ENCODE peak calls at places on chromosomes 3 and 15, in four cellular contexts. R is GM12878, Y is HepG2, G is K562. H is an unnamed sample.

GRCh38 chr3:190076138-190076537 is 44.6 kb downstream of the P3H2 start:
- DNase-seq in R (no peak), G (no peak), Y (no peak), H (no peak)

GRCh38 chr3:41662288-41662687 is 299.6 kb downstream of the ULK4 start:
- DNase-seq in R (no peak), G (no peak), Y (no peak), H (no peak)

GRCh38 chr15:44427756-44428724 is 611 bp downstream of the CTDSPL2 start:
- DNase-seq in Y (peak), G (no peak), R (no peak), H (peak)

GRCh38 chr3:19543212-19543841 is 390.7 kb downstream of the EFHB start:
- DNase-seq in R (peak), G (no peak), Y (peak), H (peak)

GRCh38 chr3:106829206-106829605 is 548.0 kb upstream of the CCDC54 start:
- DNase-seq in G (no peak), Y (no peak), R (no peak), H (no peak)

GRCh38 chr3:112858410-112859069 is 11.9 kb upstream of the CD200R1L start:
- DNase-seq in G (no peak), R (no peak), Y (no peak), H (no peak)

GRCh38 chr3:197093871-197094270 is 64.3 kb upstream of the MELTF start:
- DNase-seq in G (no peak), Y (no peak), R (no peak), H (no peak)

GRCh38 chr15:88652456-88653199 is 13.8 kb downstream of the ISG20 start:
- DNase-seq in G (no peak), Y (no peak), R (no peak), H (no peak)

GRCh38 chr3:144011251-144011799 is 39.7 kb downstream of the DIPK2A start:
- DNase-seq in Y (no peak), R (no peak), G (no peak), H (no peak)

GRCh38 chr3:46368569-46368968 is 2.2 kb upstream of the CCR5 start:
- DNase-seq in R (peak), G (no peak), Y (no peak), H (peak)

GRCh38 chr3:100097919-100098896 is 16.1 kb downstream of the FILIP1L start:
- DNase-seq in R (no peak), G (no peak), Y (peak), H (no peak)

GRCh38 chr3:10780922-10781321 is 35.1 kb upstream of the SLC6A11 start:
- DNase-seq in Y (no peak), G (no peak), R (no peak), H (no peak)

GRCh38 chr3:153285194-153285641 is 123.2 kb downstream of the RAP2B start:
- DNase-seq in G (no peak), R (no peak), Y (no peak), H (no peak)

GRCh38 chr15:98657721-98658120 is 9.4 kb downstream of the IGF1R start:
- DNase-seq in R (no peak), Y (no peak), G (no peak), H (no peak)

GRCh38 chr15:78739206-78739605 is 72.1 kb downstream of the ADAMTS7 start:
- DNase-seq in G (no peak), Y (no peak), R (no peak), H (no peak)

DNA sequence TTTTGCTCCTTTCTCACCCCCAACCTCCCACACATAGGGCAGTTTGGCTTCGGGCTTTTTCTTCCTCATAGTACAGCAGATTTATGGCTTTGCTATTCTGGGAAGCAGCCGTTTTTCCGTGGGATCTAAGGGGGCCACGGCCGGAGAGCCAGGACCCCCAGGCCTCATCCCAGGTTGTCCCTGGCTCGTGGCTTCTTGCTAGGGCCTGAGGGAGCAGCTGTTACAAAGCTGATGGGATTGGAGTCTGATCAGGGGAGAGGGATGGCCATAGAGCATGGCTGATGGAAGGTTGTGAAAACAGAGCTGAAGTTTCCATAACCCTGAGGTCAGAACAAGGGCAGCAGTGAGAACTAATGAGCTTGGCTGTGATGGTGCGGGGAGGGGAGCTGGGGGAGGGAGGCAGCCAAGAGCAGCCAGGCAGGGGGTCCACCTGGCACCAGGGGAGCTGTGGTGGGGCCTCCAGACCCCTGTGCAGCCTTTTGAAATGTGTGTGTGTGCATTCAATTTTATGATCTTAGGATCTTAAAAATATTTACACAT is 63.0 kb downstream of the LINGO1 start:
- DNase-seq in Y (peak), G (peak), R (no peak), H (no peak)
- TF ChIP-seq ATF2 in Y (no peak), G (no peak), R (no peak), H (no peak)

GRCh38 chr15:41971089-41971892 is 1.1 kb downstream of the EHD4 start:
- DNase-seq in Y (peak), G (no peak), R (peak), H (peak)
- TF ChIP-seq ATF2 in Y (no peak), G (no peak), R (no peak), H (no peak)

DNA sequence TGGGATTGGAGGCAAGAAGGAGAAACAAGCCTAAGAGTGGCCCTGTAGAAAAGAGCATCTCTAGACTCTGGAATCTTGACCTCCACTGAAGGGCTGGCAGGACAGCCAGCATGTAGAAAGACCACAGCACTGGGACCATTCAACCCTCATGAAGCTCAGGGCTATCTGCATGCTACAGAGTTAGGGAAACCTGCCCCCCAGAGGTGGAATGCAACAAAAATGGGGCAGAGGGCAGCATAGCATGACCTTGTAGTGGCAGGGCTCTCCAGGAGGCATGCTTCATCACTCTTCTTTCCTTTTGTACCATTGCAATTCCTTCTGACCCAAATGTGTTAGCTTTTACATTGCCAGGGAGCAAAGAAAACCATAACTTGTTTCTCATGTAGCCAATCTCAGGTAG is 445.4 kb downstream of the EPHB1 start:
- DNase-seq in R (no peak), Y (no peak), G (peak), H (peak)
- TF ChIP-seq ATF2 in R (no peak), Y (no peak), G (no peak), H (no peak)

GRCh38 chr3:47440131-47440530 is 35.6 kb downstream of the SCAP start:
- DNase-seq in Y (peak), G (no peak), R (no peak), H (no peak)

GRCh38 chr3:47441796-47442551 is 33.8 kb downstream of the SCAP start:
- DNase-seq in R (no peak), Y (peak), G (no peak), H (no peak)

GRCh38 chr3:47444103-47444502 is 31.6 kb downstream of the SCAP start:
- DNase-seq in G (no peak), R (no peak), Y (no peak), H (no peak)

GRCh38 chr3:47443611-47443995 is 32.1 kb downstream of the SCAP start:
- DNase-seq in R (no peak), G (no peak), Y (peak), H (no peak)
- TF ChIP-seq ATF2 in R (no peak), G (no peak), Y (no peak), H (no peak)

GRCh38 chr15:45429974-45430792 is 51.8 kb upstream of the GATM start:
- DNase-seq in Y (peak), G (peak), R (no peak), H (peak)
- TF ChIP-seq ATF2 in Y (no peak), G (no peak), R (no peak), H (no peak)

GRCh38 chr3:25432191-25432720 is 4.2 kb downstream of the RARB start:
- DNase-seq in Y (no peak), R (no peak), G (no peak), H (no peak)
- TF ChIP-seq ATF2 in Y (no peak), R (no peak), G (no peak), H (no peak)

DNA sequence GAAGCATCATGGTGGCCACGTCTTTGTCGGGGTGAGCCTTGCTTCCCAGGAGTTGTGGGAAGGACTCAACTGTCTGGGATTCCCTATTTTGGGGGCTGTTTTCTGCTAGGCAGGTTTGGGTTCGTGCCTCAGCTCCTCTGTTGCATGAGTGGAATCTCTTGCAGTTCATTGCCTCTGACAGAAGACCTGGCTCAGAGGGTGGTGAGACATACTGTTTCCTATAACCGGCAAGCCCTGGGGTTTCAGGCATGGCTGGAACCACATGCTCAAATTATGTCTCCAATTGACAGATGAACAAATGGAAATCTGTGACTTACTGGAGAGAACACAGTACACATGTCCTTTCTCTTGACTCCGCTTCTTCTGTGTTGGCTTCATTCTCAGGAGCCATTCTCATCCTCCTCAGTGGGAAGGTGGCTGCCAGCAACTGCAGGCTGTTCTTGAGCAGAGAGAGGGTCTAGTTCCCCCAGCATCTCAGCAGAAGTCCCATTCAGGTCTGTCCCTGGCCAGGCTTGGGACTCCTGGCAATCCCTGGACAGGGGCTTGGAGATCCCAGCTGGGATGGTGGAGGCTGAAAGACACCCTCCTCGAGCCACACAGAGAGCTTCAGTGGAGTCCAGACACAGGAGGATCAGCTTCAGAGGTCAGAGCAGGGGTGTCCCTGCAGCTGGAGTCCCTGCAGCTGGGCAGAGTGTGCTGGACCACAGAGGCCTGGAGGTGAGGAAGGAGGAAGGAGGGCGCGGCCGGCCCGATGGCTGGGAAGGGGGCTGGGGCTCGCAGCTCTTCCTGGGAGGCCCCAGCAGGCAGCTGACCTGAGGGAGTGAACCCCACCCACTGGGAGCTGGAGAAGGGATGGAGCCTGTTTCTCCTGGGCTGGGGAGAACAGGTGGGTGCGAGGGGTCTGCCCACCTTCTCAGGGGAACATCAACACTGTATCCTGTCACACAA is 97.6 kb downstream of the LSM3 start:
- DNase-seq in G (peak), R (no peak), Y (no peak), H (no peak)
- TF ChIP-seq ATF2 in G (no peak), R (no peak), Y (no peak), H (no peak)